ENCODE peak calls at places on chromosome 15, in six cellular contexts. M is cardiac fibroblast; I is AG09319; N is CD4-positive, alpha-beta T cell; D is breast epithelium; S is brain microvascular endothelial cell. O is an unnamed sample.
A peak's percentile ranks its signal among the peaks of the same experiment; 100 is the strongest.

GRCh38 chr15:91468861-91469260 is 368.8 kb downstream of the SV2B start:
- DNase-seq in M (no peak), I (no peak), N (no peak), D (no peak), S (no peak), O (no peak)

GRCh38 chr15:90869601-90870353 is 1.4 kb downstream of the FURIN start:
- DNase-seq in M (peak; percentile 95), I (no peak), N (no peak), D (no peak), S (peak; percentile 85), O (no peak)

GRCh38 chr15:49627407-49627877 is 6.6 kb downstream of the DTWD1 start:
- DNase-seq in M (peak; percentile 91), I (peak; percentile 45), N (no peak), D (no peak), S (peak; percentile 83), O (no peak)

GRCh38 chr15:45611305-45611704 is 23.5 kb upstream of the SQOR start:
- DNase-seq in M (peak; percentile 53), I (no peak), N (no peak), D (no peak), S (no peak), O (no peak)

GRCh38 chr15:92690370-92690769 is 34.8 kb upstream of the FAM174B start:
- DNase-seq in M (no peak), I (no peak), N (no peak), D (no peak), S (no peak), O (no peak)

GRCh38 chr15:64597469-64597806 is 137.1 kb downstream of the ZNF609 start:
- DNase-seq in M (no peak), I (no peak), N (no peak), D (no peak), S (no peak), O (no peak)

GRCh38 chr15:49809894-49810594 is 189.2 kb downstream of the DTWD1 start:
- DNase-seq in M (peak; percentile 7), I (no peak), N (no peak), D (no peak), S (no peak), O (no peak)

GRCh38 chr15:89164712-89165211 is 56.6 kb downstream of the RLBP1 start:
- DNase-seq in M (no peak), I (no peak), N (no peak), D (no peak), S (no peak), O (no peak)

GRCh38 chr15:46441294-46442062 is 806.6 kb downstream of the SQOR start:
- DNase-seq in M (peak; percentile 56), I (no peak), N (no peak), D (no peak), S (no peak), O (no peak)

GRCh38 chr15:98745179-98745578 is 96.8 kb downstream of the IGF1R start:
- DNase-seq in M (no peak), I (no peak), N (no peak), D (no peak), S (no peak), O (no peak)

GRCh38 chr15:77118787-77119410 is 48.0 kb upstream of the TSPAN3 start:
- DNase-seq in M (peak; percentile 86), I (peak; percentile 59), N (no peak), D (peak; percentile 35), S (peak; percentile 70), O (no peak)

GRCh38 chr15:97259943-97260342 is 700.6 kb upstream of the ARRDC4 start:
- DNase-seq in M (no peak), I (no peak), N (no peak), D (no peak), S (no peak), O (no peak)

GRCh38 chr15:47744973-47745372 is 27.7 kb downstream of the SEMA6D start:
- DNase-seq in M (no peak), I (no peak), N (no peak), D (no peak), S (no peak), O (no peak)

GRCh38 chr15:64855206-64856000 is 13.7 kb downstream of the PLEKHO2 start:
- DNase-seq in M (peak; percentile 32), I (no peak), N (no peak), D (no peak), S (no peak), O (no peak)

GRCh38 chr15:78055923-78056713 is 21.4 kb downstream of the TBC1D2B start:
- DNase-seq in M (peak; percentile 48), I (no peak), N (no peak), D (no peak), S (no peak), O (no peak)

GRCh38 chr15:78988361-78988911 is 43.6 kb upstream of the CTSH start:
- DNase-seq in M (peak; percentile 98), I (peak; percentile 92), N (no peak), D (peak; percentile 91), S (peak; percentile 97), O (no peak)

GRCh38 chr15:63156708-63157065 is 590 bp downstream of the RPS27L start:
- DNase-seq in M (peak; percentile 58), I (no peak), N (no peak), D (no peak), S (peak; percentile 42), O (no peak)

GRCh38 chr15:98581715-98582114 is 66.6 kb upstream of the IGF1R start:
- DNase-seq in M (no peak), I (no peak), N (no peak), D (no peak), S (no peak), O (no peak)

GRCh38 chr15:44215594-44215993 is 20.5 kb upstream of the FRMD5 start:
- DNase-seq in M (peak; percentile 91), I (peak; percentile 45), N (no peak), D (no peak), S (peak; percentile 74), O (no peak)

GRCh38 chr15:68256675-68257450 is 20.7 kb upstream of the FEM1B start:
- DNase-seq in M (peak; percentile 98), I (peak; percentile 84), N (peak; percentile 71), D (peak; percentile 92), S (peak; percentile 62), O (peak; percentile 88)

GRCh38 chr15:52790941-52791751 is 1.0 kb upstream of the ONECUT1 start:
- DNase-seq in M (no peak), I (no peak), N (no peak), D (no peak), S (no peak), O (no peak)

GRCh38 chr15:54208786-54209185 is 230.5 kb downstream of the UNC13C start:
- DNase-seq in M (no peak), I (no peak), N (no peak), D (no peak), S (no peak), O (no peak)

GRCh38 chr15:42734076-42734672 is 2.8 kb downstream of the CDAN1 start:
- DNase-seq in M (no peak), I (no peak), N (no peak), D (no peak), S (no peak), O (no peak)

GRCh38 chr15:47405768-47406167 is 311.5 kb upstream of the SEMA6D start:
- DNase-seq in M (no peak), I (no peak), N (no peak), D (no peak), S (no peak), O (no peak)

GRCh38 chr15:82959423-82959822 is 6.9 kb upstream of the HOMER2 start:
- DNase-seq in M (no peak), I (no peak), N (no peak), D (no peak), S (no peak), O (no peak)

GRCh38 chr15:82999905-83000671 is 11.4 kb downstream of the C15orf40 start:
- DNase-seq in M (peak; percentile 77), I (peak; percentile 31), N (no peak), D (no peak), S (peak; percentile 52), O (no peak)

DNA sequence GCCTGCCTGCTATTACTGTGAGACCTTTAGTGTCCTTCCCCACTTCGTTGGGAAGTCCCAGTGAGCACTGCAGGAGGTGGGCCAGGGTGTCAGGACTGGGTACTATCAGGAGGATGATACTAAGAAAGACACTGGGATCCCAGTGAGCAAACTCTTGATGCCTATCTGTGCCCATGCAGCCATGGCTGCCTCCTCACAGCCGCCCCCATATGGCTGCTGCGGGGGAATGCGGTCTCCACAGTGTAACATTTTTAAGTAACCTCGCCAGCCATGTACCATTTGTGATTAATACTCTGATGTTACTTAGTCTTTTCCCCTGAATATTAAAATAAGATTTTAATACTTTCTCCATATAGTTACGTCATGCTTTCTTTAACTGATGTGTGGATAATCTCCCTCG is 312.2 kb downstream of the RYR3 start:
- DNase-seq in M (no peak), I (no peak), N (no peak), D (no peak), S (no peak), O (no peak)
- TF ChIP-seq CTCF in M (no peak), I (no peak), N (no peak), D (no peak), S (peak; percentile 31), O (no peak)

DNA sequence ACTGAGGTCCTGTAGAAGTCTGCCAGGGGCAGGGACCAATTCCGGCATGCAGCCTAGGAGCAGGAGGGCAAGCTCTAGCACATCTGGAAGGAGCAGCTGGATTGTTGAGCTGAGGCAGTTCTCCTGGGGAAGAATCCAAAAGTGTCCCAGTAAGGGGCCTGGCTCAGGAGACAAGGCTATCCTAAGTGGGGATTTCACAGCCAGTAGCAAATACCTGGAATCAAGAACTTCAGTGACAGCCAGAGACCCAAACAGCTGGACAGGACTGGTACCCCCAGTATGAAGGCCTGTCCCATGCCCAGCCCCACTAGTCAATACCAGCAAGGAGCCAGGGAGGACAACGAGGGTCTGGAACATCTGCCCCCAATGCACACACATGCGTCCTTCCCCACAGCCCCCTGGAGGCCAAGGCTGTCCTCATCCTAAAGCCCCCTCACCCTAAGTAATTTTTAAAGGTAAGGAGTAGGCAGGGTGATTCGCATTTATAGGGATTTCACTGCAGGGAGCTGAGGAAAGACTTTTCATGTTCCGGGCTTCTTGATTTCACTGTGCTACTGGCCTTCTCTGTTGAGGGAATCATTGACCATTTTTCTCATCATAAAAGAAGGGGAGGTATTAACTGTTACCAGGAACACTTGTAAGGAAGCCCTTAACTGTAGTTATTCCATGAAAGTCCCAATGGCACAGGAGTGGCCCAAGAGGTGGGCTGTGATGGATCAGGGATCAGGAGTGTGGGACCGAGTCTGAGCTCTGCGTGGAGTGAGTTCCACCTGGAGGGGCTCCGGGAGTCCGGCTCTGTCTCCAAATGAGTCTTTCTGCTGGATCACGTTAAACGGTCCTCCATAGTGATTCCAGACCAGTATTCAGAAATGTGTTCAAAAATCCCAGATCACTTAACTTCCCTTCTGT is 2.6 kb upstream of the CHSY1 start:
- DNase-seq in M (no peak), I (no peak), N (no peak), D (no peak), S (no peak), O (no peak)
- TF ChIP-seq CTCF in M (no peak), I (no peak), N (no peak), D (no peak), S (no peak), O (no peak)

DNA sequence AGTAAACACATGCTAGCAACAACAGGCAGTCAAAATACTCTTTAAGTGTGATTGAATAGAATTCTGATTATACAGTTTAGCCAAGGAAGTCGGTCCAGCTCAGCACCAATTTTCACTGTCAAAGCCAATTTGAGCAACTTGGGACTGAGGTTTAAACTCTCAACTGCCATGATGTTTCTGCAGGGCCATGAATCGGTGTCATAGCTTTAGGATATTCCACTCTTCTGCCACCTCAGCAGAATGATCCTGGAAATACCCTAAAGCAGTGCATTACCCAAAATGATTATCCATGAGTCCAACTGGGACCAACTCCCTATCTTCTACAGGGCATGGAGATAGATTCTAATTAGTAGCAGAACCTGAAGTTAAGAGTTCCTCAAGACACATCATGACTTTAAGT is 262.4 kb downstream of the RORA start:
- DNase-seq in M (no peak), I (no peak), N (no peak), D (no peak), S (no peak), O (no peak)
- TF ChIP-seq CTCF in M (no peak), I (no peak), N (no peak), D (no peak), S (no peak), O (no peak)

GRCh38 chr15:51097553-51098330 is 3.0 kb upstream of the TNFAIP8L3 start:
- DNase-seq in M (peak; percentile 81), I (no peak), N (no peak), D (no peak), S (peak; percentile 71), O (no peak)
- TF ChIP-seq CTCF in M (no peak), I (no peak), N (no peak), D (no peak), S (no peak), O (no peak)